ENCODE peak calls at places on chromosomes 16 and 17, in four cellular contexts. B, T, Y and D are unnamed samples.

GRCh38 chr16:67841198-67841815 is 813 bp upstream of the THAP11 start:
- DNase-seq in B (no peak), T (no peak), Y (no peak), D (no peak)

GRCh38 chr17:79933863-79934652 is 94.8 kb upstream of the CBX4 start:
- DNase-seq in T (no peak), Y (no peak), B (no peak), D (no peak)

GRCh38 chr16:66361604-66362135 is 4.8 kb upstream of the CDH5 start:
- DNase-seq in B (no peak), T (no peak), Y (no peak), D (peak)

GRCh38 chr16:1261131-1261917 is 5.5 kb downstream of the TPSD1 start:
- DNase-seq in T (no peak), Y (no peak), B (no peak), D (peak)

GRCh38 chr17:37834168-37834567 is 89.3 kb upstream of the HNF1B start:
- DNase-seq in B (no peak), T (no peak), Y (no peak), D (no peak)

GRCh38 chr17:65531508-65532431 is 29.7 kb downstream of the AXIN2 start:
- DNase-seq in T (peak), B (no peak), Y (no peak), D (peak)

GRCh38 chr17:57597531-57598453 is 147.3 kb downstream of the CCDC182 start:
- DNase-seq in T (peak), Y (no peak), B (no peak), D (peak)

GRCh38 chr17:81367171-81367570 is 28.1 kb upstream of the BAHCC1 start:
- DNase-seq in T (no peak), Y (no peak), B (no peak), D (no peak)

GRCh38 chr17:17693253-17693954 is 12.1 kb downstream of the RAI1 start:
- DNase-seq in T (no peak), B (no peak), Y (no peak), D (no peak)

GRCh38 chr16:53908731-53909130 is 204.8 kb downstream of the FTO start:
- DNase-seq in Y (no peak), B (no peak), T (no peak), D (no peak)

GRCh38 chr17:7295230-7296180 is 1.1 kb upstream of the YBX2 start:
- DNase-seq in T (no peak), B (no peak), Y (no peak), D (peak)

GRCh38 chr17:76120658-76121008 is 17.0 kb upstream of the EXOC7 start:
- DNase-seq in Y (no peak), T (no peak), B (no peak), D (no peak)

GRCh38 chr17:4006745-4007211 is 42.5 kb upstream of the ATP2A3 start:
- DNase-seq in B (no peak), Y (no peak), T (no peak), D (no peak)

GRCh38 chr17:51362818-51363598 is 102.7 kb downstream of the UTP18 start:
- DNase-seq in Y (no peak), T (no peak), B (no peak), D (no peak)

GRCh38 chr17:62017496-62017895 is 47.6 kb downstream of the MED13 start:
- DNase-seq in B (no peak), T (peak), Y (no peak), D (no peak)

GRCh38 chr17:9615486-9615885 is 29.8 kb upstream of the USP43 start:
- DNase-seq in B (no peak), T (peak), Y (no peak), D (peak)

GRCh38 chr17:47721725-47722124 is 11.3 kb upstream of the TBX21 start:
- DNase-seq in B (no peak), Y (no peak), T (no peak), D (no peak)

GRCh38 chr17:78974635-78975591 is 4.8 kb downstream of the LGALS3BP start:
- DNase-seq in T (peak), Y (no peak), B (no peak), D (peak)

GRCh38 chr16:695355-696089 is 5.3 kb upstream of the WDR24 start:
- DNase-seq in T (no peak), Y (peak), B (no peak), D (peak)

GRCh38 chr16:5231246-5231759 is 133.7 kb upstream of the EEF2KMT start:
- DNase-seq in B (no peak), T (no peak), Y (no peak), D (no peak)

GRCh38 chr16:86604436-86605220 is 26.3 kb downstream of the FOXL1 start:
- DNase-seq in Y (peak), B (no peak), T (no peak), D (no peak)

GRCh38 chr17:45895969-45896793 is 1.8 kb downstream of the MAPT start:
- DNase-seq in Y (no peak), B (no peak), T (no peak), D (no peak)

GRCh38 chr17:10053976-10054551 is 144.3 kb downstream of the GAS7 start:
- DNase-seq in T (no peak), Y (no peak), B (no peak), D (no peak)

GRCh38 chr17:43572368-43572980 is 26.3 kb upstream of the ETV4 start:
- DNase-seq in Y (no peak), B (no peak), T (no peak), D (peak)

GRCh38 chr16:79767597-79768280 is 167.2 kb upstream of the MAF start:
- DNase-seq in B (no peak), T (peak), Y (no peak), D (no peak)

GRCh38 chr16:31215287-31216115 is 1.4 kb downstream of the PYDC1 start:
- DNase-seq in Y (no peak), B (no peak), T (peak), D (peak)

GRCh38 chr17:60641810-60642220 is 35.8 kb upstream of the BCAS3 start:
- DNase-seq in T (peak), Y (peak), B (no peak), D (peak)

GRCh38 chr16:85651822-85652430 is 36.8 kb downstream of the GINS2 start:
- DNase-seq in T (peak), Y (no peak), B (no peak), D (peak)

GRCh38 chr16:84619103-84619460 is 1.2 kb upstream of the COTL1 start:
- DNase-seq in B (no peak), T (no peak), Y (no peak), D (no peak)